ENCODE peak calls at places on chromosome 17, in four cellular contexts. V is transverse colon, G is A549, Y is stomach. H is an unnamed sample.

GRCh38 chr17:60390881-60391418 is 983 bp downstream of the USP32 start:
- DNase-seq in V (peak; percentile 38), G (peak; percentile 25), Y (peak; percentile 30), H (peak; percentile 84)

GRCh38 chr17:64777413-64778101 is 115.5 kb upstream of the SMURF2 start:
- DNase-seq in V (peak; percentile 54), G (no peak), Y (no peak), H (no peak)

GRCh38 chr17:1647802-1648581 is 1.7 kb downstream of the RILP start:
- DNase-seq in V (peak; percentile 53), G (no peak), Y (peak; percentile 44), H (peak; percentile 72)

GRCh38 chr17:45334231-45334630 is 17.4 kb upstream of the MAP3K14 start:
- DNase-seq in V (peak; percentile 7), G (no peak), Y (no peak), H (no peak)

GRCh38 chr17:62014526-62014925 is 50.6 kb downstream of the MED13 start:
- DNase-seq in V (no peak), G (no peak), Y (no peak), H (no peak)

GRCh38 chr17:2406903-2407790 is 6.3 kb upstream of the MNT start:
- DNase-seq in V (peak; percentile 91), G (peak; percentile 75), Y (peak; percentile 69), H (peak; percentile 44)

GRCh38 chr17:65609749-65610148 is 48.3 kb upstream of the AXIN2 start:
- DNase-seq in V (peak; percentile 28), G (no peak), Y (no peak), H (no peak)

GRCh38 chr17:33288954-33289353 is 4.1 kb downstream of the ASIC2 start:
- DNase-seq in V (no peak), G (no peak), Y (no peak), H (no peak)

GRCh38 chr17:44941712-44942331 is 5.8 kb downstream of the KIF18B start:
- DNase-seq in V (no peak), G (peak; percentile 62), Y (no peak), H (no peak)

GRCh38 chr17:50501054-50501453 is 7.2 kb upstream of the MYCBPAP start:
- DNase-seq in V (peak; percentile 33), G (no peak), Y (peak; percentile 47), H (peak; percentile 54)

GRCh38 chr17:11598274-11599221 is at the start of gene DNAH9:
- DNase-seq in V (peak; percentile 96), G (peak; percentile 62), Y (peak; percentile 98), H (peak; percentile 69)

GRCh38 chr17:82445542-82445941 is 5.0 kb downstream of the CYBC1 start:
- DNase-seq in V (no peak), G (no peak), Y (no peak), H (no peak)

GRCh38 chr17:4648741-4649140 is 7.3 kb upstream of the ALOX15 start:
- DNase-seq in V (peak; percentile 63), G (no peak), Y (no peak), H (no peak)

GRCh38 chr17:2222901-2223616 is 80.5 kb downstream of the SMG6 start:
- DNase-seq in V (peak; percentile 57), G (no peak), Y (peak; percentile 32), H (no peak)

GRCh38 chr17:82330322-82331239 is 3.0 kb downstream of the SECTM1 start:
- DNase-seq in V (peak; percentile 68), G (no peak), Y (no peak), H (peak; percentile 39)

GRCh38 chr17:83183951-83184506 is 104.6 kb downstream of the METRNL start:
- DNase-seq in V (no peak), G (no peak), Y (peak; percentile 57), H (no peak)

GRCh38 chr17:18261146-18261515 is 669 bp downstream of the MIEF2 start:
- DNase-seq in V (peak; percentile 66), G (peak; percentile 85), Y (peak; percentile 77), H (peak; percentile 69)

GRCh38 chr17:43401293-43401692 is 2.5 kb downstream of the ARL4D start:
- DNase-seq in V (no peak), G (peak; percentile 81), Y (peak; percentile 51), H (no peak)

GRCh38 chr17:1186923-1187771 is 7.4 kb upstream of the ABR start:
- DNase-seq in V (peak; percentile 86), G (peak; percentile 95), Y (peak; percentile 86), H (peak; percentile 80)

GRCh38 chr17:67386965-67387551 is 10.0 kb downstream of the PITPNC1 start:
- DNase-seq in V (peak; percentile 60), G (peak; percentile 82), Y (peak; percentile 42), H (peak; percentile 51)

GRCh38 chr17:44005865-44006580 is 1.6 kb downstream of the NAGS start:
- DNase-seq in V (peak; percentile 72), G (no peak), Y (peak; percentile 59), H (peak; percentile 51)

GRCh38 chr17:43634681-43635125 is 27.0 kb downstream of the MEOX1 start:
- DNase-seq in V (no peak), G (no peak), Y (no peak), H (no peak)

GRCh38 chr17:44540246-44541084 is 16.8 kb upstream of the FZD2 start:
- DNase-seq in V (no peak), G (no peak), Y (no peak), H (no peak)

GRCh38 chr17:28041068-28041843 is 1.2 kb upstream of the NLK start:
- DNase-seq in V (peak; percentile 100), G (peak; percentile 99), Y (peak; percentile 99), H (peak; percentile 100)
- TF ChIP-seq POLR2A in V (peak; percentile 64), G (peak; percentile 88), Y (no peak), H (peak; percentile 68)

GRCh38 chr17:69327060-69327831 is at the start of gene ABCA5:
- DNase-seq in V (peak; percentile 93), G (peak; percentile 93), Y (peak; percentile 95), H (peak; percentile 90)
- TF ChIP-seq POLR2A in V (peak; percentile 66), G (peak; percentile 90), Y (no peak), H (peak; percentile 86)

GRCh38 chr17:78933959-78934568 is 8.9 kb upstream of the TIMP2 start:
- DNase-seq in V (peak; percentile 90), G (peak; percentile 92), Y (peak; percentile 96), H (peak; percentile 18)
- TF ChIP-seq POLR2A in V (no peak), G (peak; percentile 46), Y (no peak), H (no peak)

GRCh38 chr17:7260601-7261376 is 1.5 kb downstream of the CLDN7 start:
- DNase-seq in V (peak; percentile 84), G (no peak), Y (peak; percentile 47), H (peak; percentile 88)
- TF ChIP-seq POLR2A in V (peak; percentile 64), G (no peak), Y (no peak), H (peak; percentile 34)

GRCh38 chr17:57986841-57987581 is 1.0 kb downstream of the VEZF1 start:
- DNase-seq in V (peak; percentile 46), G (peak; percentile 63), Y (peak; percentile 46), H (peak; percentile 71)

GRCh38 chr17:57988301-57989010 is 402 bp upstream of the VEZF1 start:
- DNase-seq in V (peak; percentile 77), G (peak; percentile 90), Y (peak; percentile 68), H (peak; percentile 89)

GRCh38 chr17:57985675-57985974 is 2.4 kb downstream of the VEZF1 start:
- DNase-seq in V (no peak), G (peak; percentile 56), Y (no peak), H (peak; percentile 31)

GRCh38 chr17:57989011-57989345 is 924 bp upstream of the VEZF1 start:
- DNase-seq in V (peak; percentile 34), G (peak; percentile 62), Y (peak; percentile 31), H (peak; percentile 48)

DNA sequence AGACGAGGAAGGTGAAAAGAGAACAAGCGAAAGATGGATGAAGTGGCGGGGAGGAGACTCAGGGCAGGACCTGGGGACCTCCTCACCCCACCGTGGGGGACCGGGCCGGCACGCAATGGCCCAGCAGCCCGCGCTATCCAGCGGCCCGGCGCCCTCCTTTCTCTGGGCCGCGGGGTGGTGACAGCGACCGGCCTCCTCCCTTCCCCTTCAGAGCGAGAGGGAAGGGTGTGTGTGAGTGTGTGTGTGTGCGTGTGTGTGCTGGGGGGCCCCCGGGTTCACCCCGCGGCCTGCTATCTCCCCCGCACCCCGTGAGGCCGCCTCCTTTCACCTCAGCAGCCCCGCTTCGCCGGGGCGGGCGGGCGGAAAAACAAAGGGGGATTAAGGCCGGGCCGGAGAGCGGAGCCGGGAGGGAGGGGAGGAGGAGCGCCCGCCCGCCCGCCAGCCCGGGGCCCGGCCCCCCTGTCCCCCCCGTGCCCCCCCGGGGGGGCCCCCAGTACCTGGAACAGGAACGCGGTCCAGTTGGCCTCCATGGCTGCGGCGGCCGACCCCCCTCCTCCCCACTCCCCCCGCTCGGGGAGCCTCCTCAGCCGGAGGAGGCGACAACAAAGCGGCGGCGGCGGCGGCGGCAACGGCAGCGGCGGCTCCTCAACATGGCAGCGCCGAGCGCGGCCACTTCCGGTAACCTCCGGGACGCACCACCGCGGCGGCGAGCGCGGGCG is at the start of gene VEZF1:
- DNase-seq in V (peak; percentile 80), G (peak; percentile 76), Y (peak; percentile 78), H (peak; percentile 91)
- TF ChIP-seq POLR2A in V (peak; percentile 48), G (peak; percentile 18), Y (no peak), H (no peak)

GRCh38 chr17:76738468-76738850 is 540 bp downstream of the MFSD11 start:
- DNase-seq in V (no peak), G (no peak), Y (no peak), H (peak; percentile 60)

GRCh38 chr17:76737082-76737675 is at the start of gene SRSF2:
- DNase-seq in V (peak; percentile 98), G (peak; percentile 96), Y (peak; percentile 99), H (peak; percentile 100)

GRCh38 chr17:76736349-76737081 is 616 bp downstream of the SRSF2 start:
- DNase-seq in V (peak; percentile 82), G (no peak), Y (peak; percentile 81), H (peak; percentile 87)

GRCh38 chr17:76735586-76736348 is 1.4 kb downstream of the SRSF2 start:
- DNase-seq in V (no peak), G (no peak), Y (no peak), H (peak; percentile 53)

DNA sequence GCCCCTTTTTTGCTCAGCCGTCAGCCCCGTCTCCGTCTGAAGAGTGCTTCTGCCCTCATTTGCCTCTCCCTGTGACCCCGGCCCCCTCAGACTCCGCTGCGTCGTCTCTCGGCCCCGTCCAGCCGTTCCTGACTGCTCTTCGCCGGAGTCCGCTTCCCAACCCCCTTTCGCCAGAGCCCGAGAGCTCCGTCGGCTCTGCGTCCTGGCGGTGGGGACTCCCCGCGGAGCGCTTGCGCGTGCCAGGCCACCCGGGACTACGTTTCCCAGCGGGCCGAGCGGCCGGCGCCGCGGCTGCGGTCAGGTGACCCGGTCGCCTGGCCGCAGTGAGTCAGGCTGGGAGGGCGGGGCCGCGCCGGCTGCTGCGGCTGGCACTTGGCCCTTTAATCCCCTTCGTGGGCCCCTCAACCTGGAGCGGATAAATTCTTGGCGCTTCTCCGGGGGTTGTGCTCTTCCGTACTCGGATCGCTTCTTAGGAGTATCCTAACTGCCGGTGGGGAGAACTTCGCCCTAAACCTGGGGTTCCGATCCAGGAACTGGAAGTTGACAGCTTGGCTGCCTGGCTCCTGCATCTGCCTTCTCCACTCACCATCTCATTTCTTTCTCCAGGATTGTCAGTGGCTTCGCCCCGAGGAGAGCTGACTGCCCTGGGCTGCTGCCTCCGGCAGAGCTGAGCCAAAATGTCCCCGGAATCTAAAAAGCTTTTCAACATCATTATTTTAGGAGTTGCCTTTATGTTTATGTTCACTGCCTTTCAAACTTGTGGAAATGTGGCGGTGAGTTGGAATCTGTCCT is at the start of gene MFSD11:
- DNase-seq in V (peak; percentile 93), G (peak; percentile 98), Y (peak; percentile 91), H (peak; percentile 98)
- TF ChIP-seq POLR2A in V (peak; percentile 5), G (peak; percentile 49), Y (no peak), H (peak; percentile 90)

H was measured in erythroblast.